ENCODE peak calls at places on chromosomes 7 and 10, in four cellular contexts. One of them, this sample, is unnamed.

GRCh38 chr7:125563557-125563956 is 633.9 kb upstream of the POT1 start:
- DNase-seq in NCI-H82: peak; percentile 72
- DNase-seq in NCI-H2029: peak; percentile 73
- DNase-seq in mesenchymal stem cell: no peak
- DNase-seq in this sample: no peak

GRCh38 chr10:63489838-63490237 is 24.1 kb upstream of the JMJD1C start:
- DNase-seq in NCI-H82: no peak
- DNase-seq in NCI-H2029: no peak
- DNase-seq in mesenchymal stem cell: no peak
- DNase-seq in this sample: no peak

GRCh38 chr10:109676703-109677102 is 246.6 kb downstream of the XPNPEP1 start:
- DNase-seq in NCI-H82: no peak
- DNase-seq in NCI-H2029: no peak
- DNase-seq in mesenchymal stem cell: no peak
- DNase-seq in this sample: no peak

GRCh38 chr7:12475362-12476063 is 71.8 kb upstream of the VWDE start:
- DNase-seq in NCI-H82: no peak
- DNase-seq in NCI-H2029: no peak
- DNase-seq in mesenchymal stem cell: peak; percentile 87
- DNase-seq in this sample: no peak

GRCh38 chr7:95511716-95512260 is 26.0 kb downstream of the ASB4 start:
- DNase-seq in NCI-H82: peak; percentile 81
- DNase-seq in NCI-H2029: peak; percentile 55
- DNase-seq in mesenchymal stem cell: peak; percentile 77
- DNase-seq in this sample: no peak

GRCh38 chr10:84310470-84310869 is 17.9 kb upstream of the CCSER2 start:
- DNase-seq in NCI-H82: no peak
- DNase-seq in NCI-H2029: no peak
- DNase-seq in mesenchymal stem cell: peak; percentile 53
- DNase-seq in this sample: no peak

GRCh38 chr7:135508853-135509588 is 881 bp downstream of the CNOT4 start:
- DNase-seq in NCI-H82: peak; percentile 88
- DNase-seq in NCI-H2029: no peak
- DNase-seq in mesenchymal stem cell: peak; percentile 69
- DNase-seq in this sample: no peak

GRCh38 chr7:130950054-130950453 is 216.0 kb upstream of the KLF14 start:
- DNase-seq in NCI-H82: no peak
- DNase-seq in NCI-H2029: no peak
- DNase-seq in mesenchymal stem cell: no peak
- DNase-seq in this sample: no peak

GRCh38 chr10:18399158-18399557 is 252.2 kb downstream of the NSUN6 start:
- DNase-seq in NCI-H82: no peak
- DNase-seq in NCI-H2029: no peak
- DNase-seq in mesenchymal stem cell: no peak
- DNase-seq in this sample: no peak

This sample was measured in right lobe of liver.